ENCODE peak calls at places on chromosomes 4 and X, in ten cellular contexts. V is H4; L is tibial artery; D is CD8-positive, alpha-beta memory T cell; N is brain microvascular endothelial cell; Z is globus pallidus; Y is hippocampal formation; A is small intestine; H is HCEC 1CT; T is lung. U is an unnamed sample.

GRCh38 chr4:14441550-14441949 is 560.7 kb upstream of the CPEB2 start:
- DNase-seq in V (no peak), L (no peak), D (no peak), N (no peak), Z (no peak), Y (no peak), A (no peak), H (no peak), T (no peak), U (no peak)

GRCh38 chrX:118577041-118577440 is 81.4 kb downstream of the DOCK11 start:
- DNase-seq in V (no peak), L (no peak), D (no peak), N (no peak), Z (no peak), Y (no peak), A (peak), H (no peak), T (no peak), U (no peak)

GRCh38 chr4:47705326-47705981 is 132.4 kb downstream of the CORIN start:
- DNase-seq in V (peak), L (no peak), D (no peak), N (no peak), Z (no peak), Y (no peak), A (no peak), H (peak), T (no peak), U (no peak)

GRCh38 chr4:103012085-103012484 is 7.4 kb downstream of the SLC9B1 start:
- DNase-seq in V (peak), L (no peak), D (no peak), N (no peak), Z (peak), Y (peak), A (peak), H (no peak), T (no peak), U (no peak)

GRCh38 chr4:89949782-89950387 is 55.2 kb downstream of the MMRN1 start:
- DNase-seq in V (peak), L (no peak), D (no peak), N (no peak), Z (no peak), Y (no peak), A (peak), H (no peak), T (no peak), U (no peak)

GRCh38 chr4:57320880-57321279 is 210.7 kb upstream of the IGFBP7 start:
- DNase-seq in V (no peak), L (no peak), D (no peak), N (no peak), Z (no peak), Y (no peak), A (no peak), H (no peak), T (no peak), U (no peak)

GRCh38 chr4:140109626-140110213 is 44.3 kb downstream of the MAML3 start:
- DNase-seq in V (no peak), L (no peak), D (no peak), N (no peak), Z (no peak), Y (no peak), A (no peak), H (no peak), T (no peak), U (no peak)

GRCh38 chr4:32010221-32010620 is 1290.1 kb downstream of the PCDH7 start:
- DNase-seq in V (peak), L (no peak), D (no peak), N (peak), Z (no peak), Y (no peak), A (no peak), H (no peak), T (no peak), U (peak)

GRCh38 chr4:211033-211511 is 86.8 kb downstream of the ZNF718 start:
- DNase-seq in V (no peak), L (no peak), D (no peak), N (no peak), Z (no peak), Y (no peak), A (no peak), H (no peak), T (no peak), U (no peak)

GRCh38 chrX:121221321-121221977 is 174.0 kb downstream of the GLUD2 start:
- DNase-seq in V (no peak), L (no peak), D (no peak), N (no peak), Z (no peak), Y (no peak), A (no peak), H (no peak), T (no peak), U (no peak)

GRCh38 chr4:128427832-128428366 is 140.3 kb upstream of the PGRMC2 start:
- DNase-seq in V (peak), L (no peak), D (no peak), N (peak), Z (no peak), Y (no peak), A (peak), H (peak), T (peak), U (peak)

GRCh38 chr4:175691791-175692190 is 120.3 kb downstream of the GPM6A start:
- DNase-seq in V (no peak), L (no peak), D (no peak), N (no peak), Z (no peak), Y (no peak), A (no peak), H (no peak), T (no peak), U (no peak)

GRCh38 chr4:8647094-8647570 is 54.6 kb downstream of the CPZ start:
- DNase-seq in V (no peak), L (no peak), D (no peak), N (no peak), Z (no peak), Y (no peak), A (no peak), H (no peak), T (no peak), U (no peak)

GRCh38 chr4:40395908-40396806 is 61.0 kb downstream of the CHRNA9 start:
- DNase-seq in V (peak), L (no peak), D (no peak), N (no peak), Z (no peak), Y (no peak), A (peak), H (no peak), T (peak), U (no peak)

GRCh38 chrX:63186137-63186536 is 165.0 kb downstream of the SPIN4 start:
- DNase-seq in V (peak), L (no peak), D (no peak), N (no peak), Z (no peak), Y (no peak), A (no peak), H (no peak), T (no peak), U (peak)

GRCh38 chrX:15167826-15168225 is 102.1 kb downstream of the ASB9 start:
- DNase-seq in V (no peak), L (no peak), D (no peak), N (no peak), Z (no peak), Y (no peak), A (no peak), H (no peak), T (no peak), U (no peak)